ENCODE peak calls at places on chromosomes 16 and 17, in ten cellular contexts. F is spleen, X is neural crest cell, U is tibial artery, Y is lower lobe of right lung, E is cardiac fibroblast, K is stomach, G is prostate gland, S is A549, M is choroid plexus epithelial cell. D is an unnamed sample.

GRCh38 chr17:40139566-40140058 is 725 bp upstream of the CASC3 start:
- DNase-seq in F (peak), X (no peak), U (no peak), Y (no peak), E (no peak), K (no peak), G (peak), S (no peak), M (no peak), D (no peak)

GRCh38 chr17:30244853-30245385 is 9.4 kb upstream of the SLC6A4 start:
- DNase-seq in F (peak), X (no peak), U (no peak), Y (no peak), E (no peak), K (no peak), G (no peak), S (no peak), M (peak), D (no peak)

GRCh38 chr17:83037084-83037950 is 42.1 kb upstream of the METRNL start:
- DNase-seq in F (peak), X (no peak), U (no peak), Y (no peak), E (no peak), K (no peak), G (no peak), S (no peak), M (no peak), D (no peak)

GRCh38 chr17:31425646-31426045 is 34.2 kb downstream of the RAB11FIP4 start:
- DNase-seq in F (peak), X (no peak), U (no peak), Y (no peak), E (no peak), K (no peak), G (no peak), S (no peak), M (no peak), D (no peak)

GRCh38 chr17:67377727-67378443 is 804 bp downstream of the PITPNC1 start:
- DNase-seq in F (peak), X (peak), U (peak), Y (peak), E (peak), K (peak), G (peak), S (peak), M (peak), D (peak)

GRCh38 chr17:19755821-19756510 is 7.9 kb upstream of the ALDH3A1 start:
- DNase-seq in F (peak), X (no peak), U (no peak), Y (no peak), E (no peak), K (no peak), G (no peak), S (no peak), M (no peak), D (peak)

GRCh38 chr16:6684076-6684673 is 648.5 kb upstream of the RBFOX1 start:
- DNase-seq in F (no peak), X (peak), U (no peak), Y (no peak), E (no peak), K (no peak), G (peak), S (peak), M (peak), D (peak)

GRCh38 chr17:57577751-57578607 is 167.1 kb downstream of the CCDC182 start:
- DNase-seq in F (no peak), X (peak), U (peak), Y (no peak), E (peak), K (no peak), G (peak), S (no peak), M (peak), D (no peak)

GRCh38 chr17:3513305-3514035 is 37.7 kb downstream of the ASPA start:
- DNase-seq in F (no peak), X (no peak), U (no peak), Y (no peak), E (no peak), K (no peak), G (no peak), S (no peak), M (no peak), D (no peak)

GRCh38 chr16:11430601-11431317 is 85.5 kb downstream of the RMI2 start:
- DNase-seq in F (peak), X (no peak), U (no peak), Y (no peak), E (no peak), K (no peak), G (no peak), S (no peak), M (no peak), D (no peak)

GRCh38 chr16:85173981-85174751 is 61.9 kb upstream of the CIBAR2 start:
- DNase-seq in F (no peak), X (no peak), U (no peak), Y (peak), E (peak), K (peak), G (no peak), S (peak), M (peak), D (no peak)

GRCh38 chr17:16880121-16880842 is 91.6 kb downstream of the TNFRSF13B start:
- DNase-seq in F (peak), X (no peak), U (no peak), Y (no peak), E (no peak), K (peak), G (no peak), S (no peak), M (no peak), D (no peak)
- TF ChIP-seq CTCF in F (no peak), X (no peak), U (no peak), Y (no peak), E (no peak), K (no peak), G (no peak), S (no peak), M (no peak), D (no peak)

DNA sequence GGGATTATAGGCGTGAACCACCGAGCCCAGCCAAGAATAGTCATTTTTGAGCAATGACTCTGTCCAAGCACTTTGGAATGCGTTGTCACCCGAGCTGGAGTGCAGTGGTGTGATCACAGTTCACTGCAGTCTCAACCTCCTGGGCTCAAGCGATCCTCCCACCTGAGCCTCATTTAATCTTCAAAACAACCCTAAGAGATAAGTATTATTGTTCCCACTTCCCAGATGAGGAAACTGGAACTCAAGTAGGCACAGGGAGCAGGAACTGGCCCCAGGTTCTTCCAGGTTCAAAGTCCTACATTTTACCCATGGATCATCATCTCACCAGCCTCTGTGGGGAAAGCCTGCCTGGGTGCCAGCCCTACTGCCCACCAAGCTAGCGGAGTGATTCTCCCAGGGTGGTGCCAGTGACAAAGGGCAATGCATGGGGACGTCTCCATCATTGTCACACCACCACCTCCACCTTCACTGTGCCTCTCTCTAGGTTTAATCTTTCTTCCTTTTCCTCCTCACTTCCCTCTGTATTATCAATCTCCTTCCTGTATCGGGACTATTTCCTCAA is 11.3 kb upstream of the RNF157 start:
- DNase-seq in F (no peak), X (no peak), U (no peak), Y (no peak), E (no peak), K (no peak), G (no peak), S (no peak), M (no peak), D (no peak)
- TF ChIP-seq CTCF in F (no peak), X (no peak), U (no peak), Y (no peak), E (no peak), K (no peak), G (no peak), S (no peak), M (no peak), D (no peak)

GRCh38 chr17:8905256-8905778 is 37.8 kb upstream of the PIK3R6 start:
- DNase-seq in F (no peak), X (no peak), U (no peak), Y (no peak), E (no peak), K (no peak), G (no peak), S (no peak), M (no peak), D (no peak)
- TF ChIP-seq CTCF in F (no peak), X (no peak), U (no peak), Y (no peak), E (no peak), K (no peak), G (no peak), S (no peak), M (no peak), D (no peak)

DNA sequence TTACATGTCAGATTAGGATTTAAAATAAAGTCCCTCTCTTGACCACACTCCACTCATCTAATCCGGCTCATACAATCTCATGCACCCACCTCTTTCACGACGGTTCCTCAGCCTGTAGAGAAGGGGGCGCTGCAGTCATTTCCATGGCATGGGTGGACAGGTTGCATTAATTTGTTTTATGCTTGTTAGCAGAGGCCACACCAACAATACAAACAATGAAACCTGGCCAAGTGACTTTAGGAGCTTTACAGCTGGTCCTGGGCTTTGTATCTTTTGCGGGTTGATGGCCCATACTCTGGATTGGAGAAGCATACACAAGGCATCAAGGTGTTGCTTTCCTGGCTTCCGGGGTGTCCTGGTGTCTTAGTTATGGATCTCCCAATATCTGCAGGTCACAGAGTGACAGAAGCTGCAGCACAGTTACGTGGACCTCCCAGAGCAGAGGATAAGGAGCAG is 9.7 kb upstream of the SNF8 start:
- DNase-seq in F (no peak), X (no peak), U (no peak), Y (no peak), E (peak), K (no peak), G (no peak), S (peak), M (peak), D (peak)
- TF ChIP-seq CTCF in F (no peak), X (peak), U (no peak), Y (no peak), E (peak), K (no peak), G (no peak), S (peak), M (peak), D (peak)

GRCh38 chr17:64083571-64084085 is 46.3 kb downstream of the ERN1 start:
- DNase-seq in F (no peak), X (no peak), U (no peak), Y (no peak), E (no peak), K (no peak), G (no peak), S (no peak), M (no peak), D (no peak)

GRCh38 chr17:64083093-64083492 is 46.9 kb downstream of the ERN1 start:
- DNase-seq in F (no peak), X (no peak), U (no peak), Y (no peak), E (no peak), K (no peak), G (no peak), S (no peak), M (no peak), D (no peak)

GRCh38 chr17:64080174-64080618 is 49.7 kb downstream of the ERN1 start:
- DNase-seq in F (no peak), X (no peak), U (no peak), Y (no peak), E (no peak), K (no peak), G (no peak), S (no peak), M (no peak), D (no peak)

GRCh38 chr17:64084086-64084939 is 45.6 kb downstream of the ERN1 start:
- DNase-seq in F (no peak), X (no peak), U (peak), Y (peak), E (peak), K (peak), G (no peak), S (peak), M (no peak), D (no peak)

GRCh38 chr17:64081802-64082799 is 47.8 kb downstream of the ERN1 start:
- DNase-seq in F (no peak), X (no peak), U (no peak), Y (no peak), E (peak), K (no peak), G (peak), S (peak), M (peak), D (no peak)
- TF ChIP-seq CTCF in F (no peak), X (no peak), U (no peak), Y (no peak), E (no peak), K (no peak), G (no peak), S (no peak), M (peak), D (no peak)

D was measured in GM13976.